ENCODE peak calls at places on chromosomes 4 and X, in five cellular contexts. S, M, H, X and Y are unnamed samples.

GRCh38 chr4:6987566-6987920 is 55.6 kb upstream of the TADA2B start:
- DNase-seq in X (no peak), M (no peak), S (no peak), H (peak), Y (no peak)

GRCh38 chr4:111027526-111027925 is 404.6 kb upstream of the PITX2 start:
- DNase-seq in X (no peak), S (peak), M (no peak), H (no peak), Y (no peak)

GRCh38 chr4:103754844-103755243 is 35.1 kb upstream of the TACR3 start:
- DNase-seq in X (peak), M (no peak), S (no peak), H (no peak), Y (no peak)

GRCh38 chr4:70737409-70737808 is 15.6 kb downstream of the RUFY3 start:
- DNase-seq in S (no peak), H (peak), X (no peak), M (no peak), Y (peak)

GRCh38 chrX:39016551-39016950 is 215.3 kb downstream of the MID1IP1 start:
- DNase-seq in X (peak), H (no peak), M (no peak), S (no peak), Y (no peak)

GRCh38 chr4:138007572-138007971 is 234.6 kb downstream of the SLC7A11 start:
- DNase-seq in M (no peak), X (no peak), H (no peak), S (no peak), Y (no peak)

GRCh38 chr4:73460913-73461522 is 20.5 kb upstream of the AFM start:
- DNase-seq in H (no peak), M (no peak), S (no peak), X (no peak), Y (no peak)

GRCh38 chr4:54139332-54139731 is 39.4 kb downstream of the GSX2 start:
- DNase-seq in M (no peak), H (no peak), S (no peak), X (no peak), Y (no peak)

GRCh38 chr4:71995297-71995696 is 36.5 kb upstream of the NPFFR2 start:
- DNase-seq in X (no peak), H (no peak), M (no peak), S (no peak), Y (no peak)

GRCh38 chr4:181416966-181417365 is 826.2 kb upstream of the TENM3 start:
- DNase-seq in X (no peak), M (no peak), H (no peak), S (no peak), Y (no peak)

GRCh38 chr4:1208266-1208961 is 36.0 kb upstream of the SPON2 start:
- DNase-seq in M (peak), S (no peak), X (no peak), H (no peak), Y (no peak)

GRCh38 chr4:42411803-42412202 is 14.5 kb downstream of the SHISA3 start:
- DNase-seq in S (no peak), M (no peak), H (no peak), X (no peak), Y (no peak)

GRCh38 chrX:153775631-153776595 is 4.9 kb upstream of the SRPK3 start:
- DNase-seq in H (no peak), S (no peak), X (no peak), M (peak), Y (no peak)

GRCh38 chr4:1193206-1194027 is 21.0 kb upstream of the SPON2 start:
- DNase-seq in X (peak), S (no peak), H (no peak), M (no peak), Y (no peak)

GRCh38 chrX:72003811-72004750 is 93.4 kb downstream of the NHSL2 start:
- DNase-seq in X (peak), H (no peak), M (peak), S (no peak), Y (no peak)

GRCh38 chrX:78331708-78332107 is 4.3 kb upstream of the CYSLTR1 start:
- DNase-seq in H (no peak), S (no peak), X (no peak), M (no peak), Y (peak)

GRCh38 chrX:15269618-15270521 is at the start of gene ASB9:
- DNase-seq in S (peak), M (peak), H (no peak), X (peak), Y (peak)

GRCh38 chrX:119512145-119512800 is 44.0 kb downstream of the SLC25A5 start:
- DNase-seq in H (peak), X (peak), M (peak), S (no peak), Y (no peak)

GRCh38 chr4:155866177-155866576 is at the start of gene ASIC5:
- DNase-seq in S (no peak), X (no peak), M (no peak), H (no peak), Y (no peak)

GRCh38 chr4:138870739-138871633 is 144.6 kb upstream of the NOCT start:
- DNase-seq in M (peak), X (peak), H (peak), S (peak), Y (peak)

GRCh38 chr4:107631568-107631967 is 88.5 kb downstream of the PAPSS1 start:
- DNase-seq in H (no peak), M (peak), X (peak), S (no peak), Y (no peak)

GRCh38 chr4:72457158-72457557 is 111.9 kb downstream of the ADAMTS3 start:
- DNase-seq in M (no peak), S (no peak), X (no peak), H (no peak), Y (no peak)

GRCh38 chr4:54843946-54844345 is 186.2 kb downstream of the KIT start:
- DNase-seq in X (no peak), H (no peak), S (no peak), M (no peak), Y (no peak)

GRCh38 chrX:132488092-132488749 is 617 bp downstream of the MBNL3 start:
- DNase-seq in M (no peak), X (no peak), S (no peak), H (peak), Y (peak)

GRCh38 chr4:38723726-38724506 is 58.9 kb downstream of the TLR10 start:
- DNase-seq in S (no peak), M (no peak), H (no peak), X (peak), Y (no peak)

GRCh38 chrX:108696690-108697089 is 39.7 kb downstream of the IRS4 start:
- DNase-seq in M (no peak), S (no peak), X (no peak), H (no peak), Y (no peak)

GRCh38 chrX:7891928-7892327 is 35.3 kb downstream of the PNPLA4 start:
- DNase-seq in S (no peak), M (no peak), X (no peak), H (no peak), Y (no peak)

DNA sequence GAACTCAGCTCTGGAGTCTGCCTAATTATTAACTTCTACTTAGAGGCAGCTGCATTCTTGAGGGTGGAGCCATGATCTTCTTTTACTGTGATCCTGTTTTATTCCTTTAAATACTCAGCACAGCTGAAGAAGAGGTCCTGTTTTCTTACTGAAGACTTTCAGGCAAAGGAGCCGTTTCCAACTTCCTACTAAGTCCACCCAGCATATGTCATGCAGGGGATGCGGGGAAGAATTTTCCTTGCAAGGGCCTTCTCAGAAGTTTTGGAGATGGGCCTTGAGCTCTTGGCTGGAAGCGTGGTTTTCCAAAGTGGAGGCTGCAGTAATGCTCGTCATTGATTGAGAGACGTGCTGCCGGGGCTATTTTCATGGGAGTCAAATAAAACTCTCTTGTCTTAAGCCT is 27.8 kb downstream of the FGF2 start:
- DNase-seq in X (no peak), S (no peak), H (no peak), M (peak), Y (no peak)
- H3K4me3 ChIP-seq in X (peak), S (no peak), H (no peak), M (no peak), Y (no peak)

DNA sequence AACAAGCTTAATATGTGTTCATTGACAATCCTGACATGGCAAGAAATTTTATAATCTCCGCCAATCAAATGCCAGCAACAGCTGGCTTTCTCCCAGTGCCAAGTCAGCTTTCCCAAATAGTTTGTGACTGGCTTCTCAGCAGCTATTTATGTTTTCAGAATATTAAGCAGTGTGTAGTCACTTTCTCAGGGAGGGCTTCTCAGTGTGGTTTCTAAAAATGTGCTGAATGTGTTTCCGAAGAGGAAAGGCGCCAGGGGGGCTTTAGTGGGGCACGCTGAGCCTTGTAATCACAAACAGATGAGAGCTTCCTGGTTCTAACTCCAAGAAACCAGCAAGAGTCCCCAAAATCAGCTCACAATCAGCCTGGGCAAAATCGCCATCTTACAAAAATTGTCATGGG is 258.7 kb upstream of the CPEB2 start:
- DNase-seq in M (no peak), H (no peak), S (no peak), X (no peak), Y (no peak)
- H3K4me3 ChIP-seq in M (no peak), H (no peak), S (no peak), X (no peak), Y (no peak)

GRCh38 chrX:149114874-149115273 is 390.2 kb downstream of the IDS start:
- DNase-seq in M (no peak), S (no peak), H (no peak), X (no peak), Y (no peak)
- H3K4me3 ChIP-seq in M (no peak), S (no peak), H (no peak), X (no peak), Y (no peak)

DNA sequence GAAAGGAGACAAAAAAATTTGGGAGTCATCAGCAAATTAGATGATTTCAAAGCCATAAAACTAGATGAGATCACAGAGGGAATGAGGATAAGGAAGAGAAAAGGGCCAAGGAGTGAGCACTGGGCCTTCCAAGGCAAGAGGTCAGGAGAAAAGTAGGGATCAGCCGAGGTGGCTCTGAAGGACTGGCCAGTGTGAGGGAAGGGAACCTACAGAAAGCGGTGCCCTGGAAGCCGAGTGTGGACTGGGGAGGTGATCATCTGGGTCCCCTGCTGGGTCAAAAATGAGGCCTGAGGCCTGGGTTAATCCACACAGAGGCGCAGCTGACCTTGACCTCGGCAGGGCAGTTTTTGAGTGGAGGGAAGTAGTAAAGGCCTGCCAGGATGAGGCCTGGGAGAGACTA is 133.8 kb downstream of the SMIM20 start:
- DNase-seq in S (no peak), M (no peak), X (no peak), H (no peak), Y (no peak)
- H3K4me3 ChIP-seq in S (no peak), M (no peak), X (no peak), H (no peak), Y (no peak)

DNA sequence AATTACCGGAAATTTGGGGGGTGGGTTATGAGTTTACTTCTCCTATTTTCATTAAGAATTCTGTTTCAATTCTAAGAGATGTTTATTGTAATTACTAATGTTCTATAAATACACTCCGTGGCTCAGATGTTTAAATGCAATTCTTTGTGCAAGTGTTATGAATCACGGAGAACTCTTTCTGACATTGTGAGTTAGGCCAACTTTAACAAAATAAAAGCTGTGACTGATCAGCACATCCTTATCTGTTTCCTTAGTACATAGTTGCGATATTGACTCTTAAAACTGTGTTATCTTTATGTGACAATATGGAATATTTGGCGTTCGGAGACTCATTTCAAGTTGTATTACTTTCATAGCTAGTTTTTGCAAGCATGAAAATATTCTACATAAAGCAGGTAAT is 902 bp downstream of the KLHL4 start:
- DNase-seq in H (no peak), S (no peak), M (no peak), X (no peak), Y (no peak)
- H3K4me3 ChIP-seq in H (no peak), S (no peak), M (peak), X (no peak), Y (no peak)

GRCh38 chr4:141652161-141652778 is 15.9 kb downstream of the IL15 start:
- DNase-seq in S (peak), M (no peak), H (no peak), X (no peak), Y (no peak)
- H3K4me3 ChIP-seq in S (no peak), M (no peak), H (no peak), X (no peak), Y (no peak)